ENCODE peak calls at places on chromosomes 7 and 10, in ten cellular contexts. M, C, T, G, U, X, V, A, Z and F are unnamed samples.

GRCh38 chr7:305410-306151 is 15.6 kb downstream of the FOXL3 start:
- DNase-seq in A (no peak), V (no peak), M (no peak), U (no peak), X (no peak), T (no peak), Z (no peak), G (no peak), C (no peak), F (no peak)

GRCh38 chr7:29371472-29371871 is 176.9 kb downstream of the CHN2 start:
- DNase-seq in T (no peak), C (no peak), X (no peak), A (no peak), Z (no peak), V (no peak), G (no peak), M (no peak), U (no peak), F (no peak)

GRCh38 chr7:156220701-156221100 is 408.4 kb upstream of the SHH start:
- DNase-seq in M (no peak), X (no peak), T (no peak), V (no peak), A (peak), Z (no peak), C (no peak), U (peak), G (no peak), F (no peak)

GRCh38 chr10:15311885-15312280 is 59.2 kb downstream of the FAM171A1 start:
- DNase-seq in V (no peak), X (no peak), G (no peak), A (no peak), U (no peak), T (no peak), Z (no peak), C (no peak), M (no peak), F (no peak)

GRCh38 chr7:149662591-149663095 is 110.7 kb downstream of the ZNF467 start:
- DNase-seq in T (peak), C (peak), U (no peak), M (peak), G (peak), Z (peak), V (peak), X (no peak), A (peak), F (no peak)

GRCh38 chr7:117946201-117946633 is 73.0 kb upstream of the CTTNBP2 start:
- DNase-seq in X (no peak), T (no peak), A (no peak), C (no peak), G (peak), M (no peak), Z (no peak), U (no peak), V (no peak), F (no peak)

GRCh38 chr10:71840177-71840711 is 10.8 kb downstream of the PSAP start:
- DNase-seq in X (peak), G (peak), A (peak), C (peak), T (peak), U (peak), V (peak), Z (peak), M (no peak), F (peak)

GRCh38 chr7:17302575-17303142 is 4.2 kb downstream of the AHR start:
- DNase-seq in U (no peak), A (no peak), X (peak), C (no peak), V (no peak), M (no peak), Z (no peak), G (peak), T (no peak), F (no peak)

GRCh38 chr7:65475734-65476319 is 102.2 kb downstream of the ZNF92 start:
- DNase-seq in C (no peak), X (no peak), A (no peak), M (no peak), T (no peak), G (peak), Z (no peak), U (no peak), V (no peak), F (no peak)

GRCh38 chr10:118926018-118926417 is 103.5 kb upstream of the NANOS1 start:
- DNase-seq in U (peak), M (no peak), T (no peak), X (no peak), G (no peak), Z (no peak), A (no peak), V (no peak), C (no peak), F (peak)

GRCh38 chr7:115678049-115678982 is 352.2 kb downstream of the TFEC start:
- DNase-seq in C (no peak), G (no peak), Z (no peak), U (no peak), M (no peak), A (no peak), T (peak), V (no peak), X (peak), F (no peak)

GRCh38 chr7:123410273-123410928 is 124.0 kb downstream of the IQUB start:
- DNase-seq in X (no peak), U (no peak), Z (no peak), M (no peak), T (no peak), A (no peak), G (peak), C (no peak), V (no peak), F (no peak)

GRCh38 chr10:42367532-42368230 is 270.7 kb downstream of the ZNF33B start:
- DNase-seq in U (no peak), X (peak), Z (no peak), M (no peak), G (peak), T (peak), A (no peak), C (peak), V (peak), F (no peak)

GRCh38 chr7:25361388-25361787 is 133.1 kb upstream of the NPVF start:
- DNase-seq in A (no peak), U (no peak), G (no peak), C (no peak), M (no peak), V (no peak), X (no peak), T (no peak), Z (no peak), F (no peak)

GRCh38 chr10:92523639-92524038 is 50.3 kb downstream of the IDE start:
- DNase-seq in G (no peak), T (no peak), A (no peak), Z (no peak), C (no peak), V (no peak), M (no peak), X (no peak), U (no peak), F (no peak)
- TF ChIP-seq CTCF in G (no peak), T (no peak), A (no peak), Z (no peak), C (no peak), V (no peak), M (no peak), X (no peak), U (no peak), F (no peak)

DNA sequence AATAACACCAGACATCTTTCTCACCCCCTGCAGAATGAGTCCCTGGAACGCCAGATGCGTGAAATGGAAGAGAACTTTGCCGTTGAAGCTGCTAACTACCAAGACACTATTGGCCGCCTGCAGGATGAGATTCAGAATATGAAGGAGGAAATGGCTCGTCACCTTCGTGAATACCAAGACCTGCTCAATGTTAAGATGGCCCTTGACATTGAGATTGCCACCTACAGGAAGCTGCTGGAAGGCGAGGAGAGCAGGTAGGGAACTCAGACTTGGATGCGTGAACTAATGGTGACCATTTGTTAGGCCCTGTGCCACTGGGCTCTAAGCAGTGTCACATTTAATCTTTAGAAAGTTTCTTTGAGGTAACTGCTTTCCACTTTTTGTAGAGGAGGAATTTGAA is 7.1 kb downstream of the VIM start:
- DNase-seq in T (no peak), C (no peak), U (no peak), Z (no peak), M (no peak), G (no peak), A (no peak), V (no peak), X (no peak), F (no peak)
- TF ChIP-seq CTCF in T (no peak), C (no peak), U (peak), Z (no peak), M (no peak), G (peak), A (no peak), V (no peak), X (peak), F (peak)

DNA sequence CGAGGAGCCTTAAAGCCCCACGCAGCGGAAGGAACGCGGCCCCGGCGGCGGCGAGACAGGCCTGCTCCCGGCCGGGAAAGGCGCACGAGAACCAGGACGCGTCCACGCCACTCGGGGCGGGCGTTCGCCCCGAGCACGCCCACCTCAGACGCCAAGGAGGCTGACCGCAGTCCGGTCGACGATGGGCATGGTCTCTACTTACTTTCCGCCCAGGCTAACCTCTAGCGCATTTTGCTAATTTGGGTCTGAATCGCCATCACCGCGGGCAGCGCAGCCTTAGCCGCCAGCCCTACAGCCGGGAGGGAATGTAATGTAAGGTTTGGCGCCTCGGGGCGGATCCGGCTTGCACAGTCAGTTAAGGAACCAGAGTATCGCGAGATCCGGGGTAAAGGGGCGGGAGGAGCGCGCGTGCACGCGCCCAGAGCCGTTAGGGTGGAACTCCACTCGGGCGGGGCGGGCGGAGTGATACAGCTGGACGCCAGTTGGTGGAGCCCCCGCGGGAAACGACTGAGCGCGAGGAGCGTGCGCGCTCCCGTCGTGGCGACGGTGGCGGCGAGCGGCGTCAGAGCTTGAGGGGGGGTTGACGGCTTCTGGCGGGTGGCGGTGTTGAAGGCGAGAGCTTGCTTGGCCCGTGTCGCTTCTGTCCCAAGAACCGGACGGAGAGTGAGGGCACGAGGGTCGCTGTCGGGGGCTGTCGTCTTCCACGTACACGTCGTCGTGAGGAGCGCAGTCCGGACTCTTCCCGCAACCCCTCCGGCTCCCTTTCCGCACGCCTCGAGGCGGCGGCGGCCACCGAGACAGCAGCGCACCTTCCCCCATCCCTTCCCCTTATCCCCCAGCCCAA is at the start of gene LUC7L2:
- DNase-seq in Z (peak), A (peak), T (peak), G (peak), M (peak), U (peak), X (peak), V (peak), C (peak), F (peak)
- TF ChIP-seq CTCF in Z (no peak), A (no peak), T (no peak), G (no peak), M (no peak), U (no peak), X (no peak), V (no peak), C (no peak), F (peak)

DNA sequence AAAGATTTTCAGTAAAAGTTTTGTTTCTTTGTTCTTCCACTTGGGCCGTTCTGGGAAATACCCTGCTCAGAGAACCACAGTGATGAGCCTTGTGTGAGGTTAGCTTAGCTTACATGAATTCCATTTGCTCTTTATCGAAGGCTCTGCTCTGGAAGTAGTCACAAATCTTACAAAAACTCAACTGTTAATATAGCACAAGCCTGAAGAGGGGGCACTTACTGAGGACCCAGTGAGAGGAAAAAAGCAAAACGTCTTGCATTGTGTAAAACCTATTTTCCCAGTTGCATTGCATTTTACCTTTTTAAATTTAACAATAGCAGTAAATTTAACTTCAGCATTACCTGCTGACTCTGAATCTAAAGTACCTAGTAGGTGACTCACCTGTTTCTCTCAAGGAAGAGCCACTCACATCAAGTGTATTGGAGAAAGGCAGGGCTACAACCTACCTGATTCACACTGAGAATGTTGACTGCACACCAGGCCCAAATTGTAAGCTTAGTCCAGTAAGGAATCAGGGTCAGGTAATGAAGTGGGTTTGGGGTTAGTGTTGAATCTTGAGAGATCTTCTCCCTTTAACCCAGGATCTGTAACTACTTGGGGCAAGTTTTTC is 42.3 kb downstream of the PPP1R17 start:
- DNase-seq in M (no peak), X (no peak), Z (no peak), U (no peak), G (peak), C (no peak), A (no peak), V (no peak), T (no peak), F (no peak)
- TF ChIP-seq CTCF in M (no peak), X (no peak), Z (no peak), U (no peak), G (peak), C (no peak), A (peak), V (no peak), T (no peak), F (no peak)

DNA sequence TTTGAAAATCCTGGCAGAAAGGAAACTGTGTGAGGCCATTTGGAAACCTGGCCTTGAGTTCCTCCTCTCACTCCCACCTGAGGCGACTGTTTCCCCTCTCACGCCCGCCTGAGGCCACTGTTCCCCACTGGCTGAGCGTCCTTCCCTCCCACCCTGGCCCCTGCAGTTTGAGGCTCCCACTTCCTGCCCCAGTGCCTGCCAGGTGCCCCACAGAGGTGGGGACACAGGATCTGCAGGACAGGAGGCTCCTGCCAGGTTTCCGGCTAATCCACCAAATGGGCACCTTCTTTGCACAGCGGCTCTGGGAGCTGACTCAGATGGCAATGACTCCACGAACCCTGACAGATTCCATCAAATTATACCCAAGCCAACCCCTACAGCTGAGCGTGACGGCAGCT is 24.3 kb upstream of the LARP4B start:
- DNase-seq in G (no peak), U (no peak), Z (no peak), X (no peak), T (no peak), A (no peak), C (no peak), M (no peak), V (no peak), F (no peak)
- TF ChIP-seq CTCF in G (no peak), U (no peak), Z (no peak), X (no peak), T (no peak), A (no peak), C (no peak), M (no peak), V (no peak), F (no peak)

DNA sequence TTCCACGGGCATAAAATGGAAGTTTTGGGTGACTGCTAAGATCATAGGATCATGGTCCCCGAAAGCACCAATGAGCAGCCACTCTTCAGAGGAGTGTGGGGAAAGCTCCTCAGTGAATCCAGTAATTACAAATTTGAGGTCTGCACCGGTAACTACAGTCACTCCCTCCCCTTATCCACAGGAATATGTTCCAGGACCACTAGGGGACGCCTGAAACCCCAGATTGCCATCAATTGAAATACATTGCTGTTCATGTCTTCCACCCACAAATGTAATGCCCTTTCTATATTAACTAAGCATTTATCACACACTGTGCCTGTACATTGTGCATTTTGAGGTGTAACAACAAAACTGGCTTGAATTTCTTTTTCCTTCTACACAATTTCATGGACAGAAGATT is 447.9 kb upstream of the PFKP start:
- DNase-seq in T (no peak), V (no peak), U (no peak), G (no peak), A (no peak), M (no peak), X (no peak), C (no peak), Z (no peak), F (no peak)
- TF ChIP-seq CTCF in T (no peak), V (no peak), U (peak), G (no peak), A (no peak), M (no peak), X (no peak), C (no peak), Z (peak), F (peak)

GRCh38 chr10:79068203-79068561 is 584 bp upstream of the ZMIZ1 start:
- DNase-seq in C (no peak), A (no peak), T (peak), U (no peak), Z (peak), X (no peak), G (no peak), M (no peak), V (no peak), F (no peak)

GRCh38 chr10:79067241-79068202 is 1.2 kb upstream of the ZMIZ1 start:
- DNase-seq in U (peak), T (peak), C (peak), A (peak), Z (peak), G (peak), X (peak), V (peak), M (peak), F (peak)

GRCh38 chr10:79065091-79065551 is 3.6 kb upstream of the ZMIZ1 start:
- DNase-seq in C (peak), Z (no peak), M (no peak), G (no peak), T (no peak), A (no peak), V (peak), U (no peak), X (no peak), F (no peak)

GRCh38 chr10:79065853-79066252 is 2.9 kb upstream of the ZMIZ1 start:
- DNase-seq in G (no peak), X (no peak), Z (no peak), C (peak), T (no peak), V (peak), U (no peak), A (no peak), M (no peak), F (no peak)

GRCh38 chr10:79066460-79067240 is 2.1 kb upstream of the ZMIZ1 start:
- DNase-seq in U (no peak), X (no peak), G (peak), V (peak), T (peak), C (no peak), Z (no peak), A (no peak), M (no peak), F (no peak)
- TF ChIP-seq CTCF in U (no peak), X (peak), G (no peak), V (peak), T (peak), C (no peak), Z (peak), A (no peak), M (peak), F (peak)